ENCODE peak calls at places on chromosome 14, in eight cellular contexts. L is T47D; E is germinal center; W is activated T-cell treated with anti-CD3 and anti-CD28 coated beads, Interleukin-2, amount 50 U/mL, for 1 hour; O is activated CD4-positive, alpha-beta T cell treated with anti-CD3 and anti-CD28 coated beads, Interleukin-2, amount 50 U/mL, for 48 hours; Z is sciatic nerve; P is fibroblast of mammary gland; I is globus pallidus. N is an unnamed sample.

GRCh38 chr14:104810316-104810715 is 9.4 kb downstream of the ZBTB42 start:
- DNase-seq in L (no peak), E (no peak), W (no peak), O (no peak), Z (no peak), P (no peak), I (no peak), N (no peak)

GRCh38 chr14:104688755-104689619 is at the start of gene INF2:
- DNase-seq in L (peak), E (peak), W (peak), O (peak), Z (no peak), P (peak), I (peak), N (peak)

GRCh38 chr14:92969470-92970232 is 46.7 kb downstream of the CHGA start:
- DNase-seq in L (no peak), E (no peak), W (no peak), O (no peak), Z (no peak), P (no peak), I (no peak), N (no peak)

GRCh38 chr14:99123208-99123870 is 148.7 kb downstream of the BCL11B start:
- DNase-seq in L (no peak), E (no peak), W (no peak), O (no peak), Z (no peak), P (no peak), I (no peak), N (no peak)

GRCh38 chr14:65849558-65849957 is 437.0 kb downstream of the FUT8 start:
- DNase-seq in L (no peak), E (no peak), W (no peak), O (no peak), Z (no peak), P (no peak), I (no peak), N (no peak)

GRCh38 chr14:104925941-104926609 is 1.4 kb downstream of the PLD4 start:
- DNase-seq in L (no peak), E (no peak), W (no peak), O (no peak), Z (no peak), P (no peak), I (no peak), N (no peak)

GRCh38 chr14:55382483-55382882 is 29.1 kb downstream of the ATG14 start:
- DNase-seq in L (no peak), E (no peak), W (no peak), O (no peak), Z (no peak), P (no peak), I (no peak), N (no peak)

GRCh38 chr14:69483765-69484443 is 624 bp upstream of the PLEKHD1 start:
- DNase-seq in L (peak), E (peak), W (no peak), O (no peak), Z (no peak), P (no peak), I (no peak), N (no peak)

GRCh38 chr14:69249603-69250002 is 10.4 kb upstream of the GALNT16 start:
- DNase-seq in L (no peak), E (no peak), W (no peak), O (no peak), Z (no peak), P (no peak), I (no peak), N (no peak)

GRCh38 chr14:98466807-98467206 is 805.2 kb downstream of the BCL11B start:
- DNase-seq in L (no peak), E (no peak), W (no peak), O (no peak), Z (no peak), P (no peak), I (no peak), N (no peak)

GRCh38 chr14:67964391-67964812 is 144.8 kb downstream of the RAD51B start:
- DNase-seq in L (no peak), E (no peak), W (no peak), O (no peak), Z (no peak), P (peak), I (no peak), N (peak)

GRCh38 chr14:67514650-67515385 is 18.3 kb upstream of the PLEKHH1 start:
- DNase-seq in L (peak), E (peak), W (peak), O (peak), Z (peak), P (peak), I (no peak), N (no peak)

GRCh38 chr14:67704484-67705089 is 2.9 kb downstream of the RDH12 start:
- DNase-seq in L (peak), E (peak), W (no peak), O (no peak), Z (no peak), P (peak), I (peak), N (peak)

GRCh38 chr14:52473557-52473956 is 78.7 kb downstream of the TXNDC16 start:
- DNase-seq in L (no peak), E (no peak), W (no peak), O (no peak), Z (no peak), P (peak), I (no peak), N (peak)